ENCODE peak calls at places on chromosomes 13 and 19, in eight cellular contexts. D, M, N, Y, A, J, V and F are unnamed samples.

GRCh38 chr19:44722131-44723121 is 23.5 kb downstream of the CEACAM16 start:
- DNase-seq in D (no peak), M (no peak), N (no peak), Y (no peak), A (no peak), J (no peak), V (no peak), F (no peak)

GRCh38 chr13:110306340-110306959 is 507 bp downstream of the COL4A1 start:
- DNase-seq in D (no peak), M (no peak), N (peak; percentile 54), Y (peak; percentile 68), A (no peak), J (peak; percentile 51), V (no peak), F (peak; percentile 58)

GRCh38 chr13:112573710-112574109 is 14.2 kb downstream of the TUBGCP3 start:
- DNase-seq in D (no peak), M (no peak), N (no peak), Y (no peak), A (no peak), J (no peak), V (no peak), F (no peak)

GRCh38 chr19:4067396-4068057 is 828 bp upstream of the ZBTB7A start:
- DNase-seq in D (peak; percentile 38), M (no peak), N (no peak), Y (no peak), A (peak; percentile 56), J (no peak), V (no peak), F (peak; percentile 59)

GRCh38 chr13:33090755-33091454 is 74.7 kb downstream of the KL start:
- DNase-seq in D (no peak), M (no peak), N (no peak), Y (no peak), A (no peak), J (no peak), V (no peak), F (no peak)

GRCh38 chr13:106612688-106613087 is 44.8 kb upstream of the ARGLU1 start:
- DNase-seq in D (no peak), M (peak; percentile 50), N (peak; percentile 43), Y (peak; percentile 61), A (no peak), J (no peak), V (no peak), F (peak; percentile 28)

GRCh38 chr13:25770601-25771000 is 281.2 kb downstream of the SHISA2 start:
- DNase-seq in D (no peak), M (no peak), N (no peak), Y (no peak), A (no peak), J (no peak), V (no peak), F (no peak)

GRCh38 chr19:54541712-54542111 is 31.9 kb upstream of the LILRA2 start:
- DNase-seq in D (no peak), M (no peak), N (no peak), Y (no peak), A (no peak), J (no peak), V (no peak), F (no peak)

GRCh38 chr13:39253774-39254173 is 215.5 kb downstream of the NHLRC3 start:
- DNase-seq in D (no peak), M (no peak), N (peak; percentile 3), Y (peak; percentile 65), A (no peak), J (no peak), V (no peak), F (peak; percentile 46)

GRCh38 chr19:16066611-16067104 is 9.6 kb upstream of the TPM4 start:
- DNase-seq in D (no peak), M (peak; percentile 81), N (peak; percentile 53), Y (peak; percentile 77), A (peak; percentile 59), J (no peak), V (no peak), F (peak; percentile 77)

GRCh38 chr19:4122480-4122879 is 1.4 kb downstream of the MAP2K2 start:
- DNase-seq in D (no peak), M (no peak), N (no peak), Y (no peak), A (no peak), J (no peak), V (no peak), F (no peak)

GRCh38 chr19:10872551-10873107 is 1.3 kb downstream of the CARM1 start:
- DNase-seq in D (no peak), M (no peak), N (no peak), Y (no peak), A (no peak), J (no peak), V (no peak), F (peak; percentile 39)

GRCh38 chr19:10870501-10870954 is 825 bp upstream of the CARM1 start:
- DNase-seq in D (no peak), M (no peak), N (no peak), Y (no peak), A (no peak), J (no peak), V (no peak), F (no peak)

GRCh38 chr19:10870955-10871603 is at the start of gene CARM1:
- DNase-seq in D (peak; percentile 100), M (peak; percentile 100), N (peak; percentile 98), Y (peak; percentile 99), A (peak; percentile 100), J (peak; percentile 99), V (peak; percentile 98), F (peak; percentile 98)

GRCh38 chr19:10874019-10874418 is 2.7 kb downstream of the CARM1 start:
- DNase-seq in D (no peak), M (peak; percentile 54), N (no peak), Y (no peak), A (no peak), J (no peak), V (no peak), F (no peak)

DNA sequence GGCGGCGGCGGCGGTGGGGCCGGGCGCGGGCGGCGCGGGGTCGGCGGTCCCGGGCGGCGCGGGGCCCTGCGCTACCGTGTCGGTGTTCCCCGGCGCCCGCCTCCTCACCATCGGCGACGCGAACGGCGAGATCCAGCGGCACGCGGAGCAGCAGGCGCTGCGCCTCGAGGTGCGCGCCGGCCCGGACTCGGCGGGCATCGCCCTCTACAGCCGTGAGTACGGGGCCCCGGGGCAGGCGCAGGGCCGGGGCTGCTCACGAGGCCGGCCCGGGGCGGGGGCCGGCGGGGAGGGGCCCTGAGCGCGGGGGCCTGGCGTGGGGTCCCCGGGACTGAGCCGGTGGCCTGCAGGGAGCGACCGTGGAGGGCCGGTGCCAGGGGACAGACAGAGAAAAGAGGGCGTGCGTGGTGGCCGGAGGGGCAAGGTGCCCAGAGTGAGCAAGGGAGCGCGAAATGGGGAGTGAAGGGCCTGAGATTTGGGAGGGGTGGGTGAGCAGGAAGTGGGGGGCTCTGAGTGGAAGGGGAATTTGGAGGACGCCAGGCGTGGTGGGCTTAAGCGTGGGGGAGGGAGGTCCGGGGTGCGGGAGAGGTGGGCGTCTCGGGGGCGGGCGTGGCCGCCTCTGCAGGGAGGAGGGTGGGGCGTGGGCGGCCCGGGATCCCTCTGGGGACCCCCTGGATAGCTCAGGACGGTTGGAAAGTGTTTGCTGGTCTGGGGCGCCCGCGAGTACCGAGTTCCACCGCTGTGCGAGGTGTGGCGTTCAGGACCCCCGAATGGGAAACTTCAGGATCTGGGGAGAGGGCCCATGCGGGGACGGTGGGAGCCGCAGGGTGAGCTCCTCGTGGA is 578 bp downstream of the CARM1 start:
- DNase-seq in D (peak; percentile 36), M (peak; percentile 44), N (no peak), Y (no peak), A (no peak), J (peak; percentile 33), V (peak; percentile 22), F (peak; percentile 65)
- TF ChIP-seq CTCF in D (peak; percentile 18), M (peak; percentile 30), N (peak; percentile 19), Y (no peak), A (no peak), J (peak; percentile 18), V (no peak), F (peak; percentile 26)

DNA sequence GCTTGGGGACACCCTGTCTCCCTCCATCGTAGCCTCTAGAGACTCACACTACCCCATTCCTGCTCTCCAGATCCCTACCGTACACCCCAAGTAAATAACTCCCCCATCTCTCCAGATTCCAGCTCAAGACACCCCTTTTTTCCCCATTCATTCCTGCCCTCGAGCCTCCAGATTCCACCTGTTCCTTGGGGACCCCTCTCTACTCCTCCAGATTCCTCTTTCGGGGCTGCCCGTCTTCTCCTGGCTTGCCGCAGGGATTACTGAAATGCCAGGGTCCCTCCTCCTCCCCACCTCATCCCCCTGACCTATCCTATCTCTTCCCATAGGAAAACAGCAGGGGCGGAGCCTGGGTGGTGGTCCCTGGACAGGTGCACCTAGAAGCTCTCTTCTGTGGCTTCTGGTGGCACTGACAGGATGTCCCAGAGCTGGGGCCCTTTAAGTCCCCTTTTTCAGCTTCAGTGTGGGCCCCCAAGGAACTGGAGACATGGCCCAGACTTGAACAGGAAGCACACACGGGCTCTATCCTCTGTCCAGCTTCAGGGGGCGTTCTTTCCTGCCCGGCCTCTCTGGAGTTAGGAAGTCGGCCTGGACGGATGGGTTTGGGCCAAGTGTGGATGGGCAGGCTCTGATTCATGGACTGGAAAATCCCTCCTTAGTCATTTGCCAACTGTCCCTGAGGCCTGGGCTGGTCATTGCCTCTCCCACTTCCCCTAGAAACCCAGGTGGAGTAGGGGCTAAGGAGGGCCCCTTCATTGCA is 1.2 kb downstream of the ZSWIM4 start:
- DNase-seq in D (no peak), M (peak; percentile 51), N (peak; percentile 95), Y (peak; percentile 90), A (no peak), J (peak; percentile 68), V (peak; percentile 35), F (no peak)
- TF ChIP-seq CTCF in D (no peak), M (no peak), N (peak; percentile 53), Y (peak; percentile 35), A (no peak), J (no peak), V (no peak), F (no peak)

GRCh38 chr19:41551212-41551610 is 24.8 kb upstream of the CEACAM21 start:
- DNase-seq in D (no peak), M (no peak), N (no peak), Y (no peak), A (no peak), J (no peak), V (no peak), F (no peak)
- TF ChIP-seq CTCF in D (no peak), M (no peak), N (no peak), Y (no peak), A (no peak), J (no peak), V (no peak), F (no peak)

GRCh38 chr13:109287553-109287952 is 498.8 kb downstream of the IRS2 start:
- DNase-seq in D (no peak), M (no peak), N (no peak), Y (no peak), A (no peak), J (no peak), V (no peak), F (no peak)
- TF ChIP-seq CTCF in D (no peak), M (no peak), N (no peak), Y (no peak), A (no peak), J (no peak), V (no peak), F (no peak)